ENCODE peak calls at places on chromosomes 11 and 22, in ten cellular contexts. One of them, this sample, is unnamed.

GRCh38 chr11:69876013-69876412 is 56.8 kb upstream of the FGF3 start:
- DNase-seq in CD8-positive, alpha-beta T cell: no peak
- DNase-seq in right cardiac atrium: no peak
- DNase-seq in PC-3: no peak
- DNase-seq in GM23248: no peak
- DNase-seq in trophoblast cell: no peak
- DNase-seq in spleen: peak; percentile 50
- DNase-seq in heart left ventricle: no peak
- DNase-seq in cardiac muscle cell: no peak
- DNase-seq in hepatocyte: no peak
- DNase-seq in this sample: no peak

GRCh38 chr22:20607157-20607907 is 99.9 kb downstream of the MED15 start:
- DNase-seq in hepatocyte: no peak
- DNase-seq in heart left ventricle: no peak
- DNase-seq in GM23248: no peak
- DNase-seq in spleen: peak; percentile 72
- DNase-seq in cardiac muscle cell: peak; percentile 14
- DNase-seq in trophoblast cell: no peak
- DNase-seq in PC-3: no peak
- DNase-seq in right cardiac atrium: no peak
- DNase-seq in CD8-positive, alpha-beta T cell: no peak
- DNase-seq in this sample: no peak

GRCh38 chr11:66607126-66607834 is 9.2 kb upstream of the RBM14 start:
- DNase-seq in hepatocyte: peak; percentile 58
- DNase-seq in trophoblast cell: no peak
- DNase-seq in right cardiac atrium: peak; percentile 91
- DNase-seq in CD8-positive, alpha-beta T cell: no peak
- DNase-seq in GM23248: peak; percentile 88
- DNase-seq in spleen: no peak
- DNase-seq in heart left ventricle: peak; percentile 70
- DNase-seq in cardiac muscle cell: no peak
- DNase-seq in PC-3: no peak
- DNase-seq in this sample: peak; percentile 27

GRCh38 chr11:33307984-33308383 is 50.8 kb downstream of the HIPK3 start:
- DNase-seq in heart left ventricle: no peak
- DNase-seq in hepatocyte: no peak
- DNase-seq in PC-3: no peak
- DNase-seq in GM23248: peak; percentile 23
- DNase-seq in spleen: no peak
- DNase-seq in cardiac muscle cell: no peak
- DNase-seq in right cardiac atrium: no peak
- DNase-seq in trophoblast cell: no peak
- DNase-seq in CD8-positive, alpha-beta T cell: no peak
- DNase-seq in this sample: no peak

GRCh38 chr11:106331163-106331562 is 253.7 kb downstream of the AASDHPPT start:
- DNase-seq in right cardiac atrium: no peak
- DNase-seq in PC-3: peak; percentile 90
- DNase-seq in spleen: no peak
- DNase-seq in GM23248: peak; percentile 33
- DNase-seq in hepatocyte: no peak
- DNase-seq in heart left ventricle: no peak
- DNase-seq in trophoblast cell: no peak
- DNase-seq in CD8-positive, alpha-beta T cell: no peak
- DNase-seq in cardiac muscle cell: no peak
- DNase-seq in this sample: no peak

GRCh38 chr11:86795962-86796361 is 4.4 kb upstream of the PRSS23 start:
- DNase-seq in cardiac muscle cell: no peak
- DNase-seq in PC-3: no peak
- DNase-seq in right cardiac atrium: no peak
- DNase-seq in hepatocyte: no peak
- DNase-seq in heart left ventricle: no peak
- DNase-seq in GM23248: no peak
- DNase-seq in CD8-positive, alpha-beta T cell: no peak
- DNase-seq in spleen: no peak
- DNase-seq in trophoblast cell: no peak
- DNase-seq in this sample: no peak

GRCh38 chr11:45252877-45253276 is 33.3 kb downstream of the SYT13 start:
- DNase-seq in GM23248: peak; percentile 5
- DNase-seq in right cardiac atrium: no peak
- DNase-seq in hepatocyte: no peak
- DNase-seq in PC-3: no peak
- DNase-seq in heart left ventricle: no peak
- DNase-seq in trophoblast cell: no peak
- DNase-seq in cardiac muscle cell: no peak
- DNase-seq in CD8-positive, alpha-beta T cell: no peak
- DNase-seq in spleen: no peak
- DNase-seq in this sample: no peak

GRCh38 chr22:48099671-48100070 is 1337.2 kb downstream of the TBC1D22A start:
- DNase-seq in PC-3: no peak
- DNase-seq in hepatocyte: no peak
- DNase-seq in CD8-positive, alpha-beta T cell: no peak
- DNase-seq in cardiac muscle cell: no peak
- DNase-seq in trophoblast cell: no peak
- DNase-seq in right cardiac atrium: no peak
- DNase-seq in GM23248: no peak
- DNase-seq in spleen: no peak
- DNase-seq in heart left ventricle: no peak
- DNase-seq in this sample: no peak

GRCh38 chr11:122234257-122234656 is 118.2 kb upstream of the BLID start:
- DNase-seq in cardiac muscle cell: no peak
- DNase-seq in heart left ventricle: no peak
- DNase-seq in GM23248: no peak
- DNase-seq in CD8-positive, alpha-beta T cell: no peak
- DNase-seq in right cardiac atrium: no peak
- DNase-seq in spleen: no peak
- DNase-seq in hepatocyte: no peak
- DNase-seq in trophoblast cell: no peak
- DNase-seq in PC-3: no peak
- DNase-seq in this sample: no peak

GRCh38 chr11:122229611-122230386 is 113.8 kb upstream of the BLID start:
- DNase-seq in PC-3: no peak
- DNase-seq in spleen: no peak
- DNase-seq in cardiac muscle cell: no peak
- DNase-seq in hepatocyte: peak; percentile 21
- DNase-seq in trophoblast cell: no peak
- DNase-seq in CD8-positive, alpha-beta T cell: no peak
- DNase-seq in heart left ventricle: peak; percentile 29
- DNase-seq in right cardiac atrium: peak; percentile 56
- DNase-seq in GM23248: no peak
- DNase-seq in this sample: no peak

GRCh38 chr11:122230387-122230760 is 114.4 kb upstream of the BLID start:
- DNase-seq in heart left ventricle: no peak
- DNase-seq in CD8-positive, alpha-beta T cell: no peak
- DNase-seq in PC-3: no peak
- DNase-seq in spleen: no peak
- DNase-seq in cardiac muscle cell: no peak
- DNase-seq in trophoblast cell: no peak
- DNase-seq in GM23248: peak; percentile 89
- DNase-seq in hepatocyte: no peak
- DNase-seq in right cardiac atrium: no peak
- DNase-seq in this sample: no peak

GRCh38 chr11:122235615-122236014 is 119.6 kb upstream of the BLID start:
- DNase-seq in CD8-positive, alpha-beta T cell: no peak
- DNase-seq in spleen: no peak
- DNase-seq in GM23248: peak; percentile 91
- DNase-seq in right cardiac atrium: no peak
- DNase-seq in PC-3: peak; percentile 74
- DNase-seq in heart left ventricle: peak; percentile 37
- DNase-seq in trophoblast cell: no peak
- DNase-seq in cardiac muscle cell: peak; percentile 12
- DNase-seq in hepatocyte: peak; percentile 62
- DNase-seq in this sample: no peak

DNA sequence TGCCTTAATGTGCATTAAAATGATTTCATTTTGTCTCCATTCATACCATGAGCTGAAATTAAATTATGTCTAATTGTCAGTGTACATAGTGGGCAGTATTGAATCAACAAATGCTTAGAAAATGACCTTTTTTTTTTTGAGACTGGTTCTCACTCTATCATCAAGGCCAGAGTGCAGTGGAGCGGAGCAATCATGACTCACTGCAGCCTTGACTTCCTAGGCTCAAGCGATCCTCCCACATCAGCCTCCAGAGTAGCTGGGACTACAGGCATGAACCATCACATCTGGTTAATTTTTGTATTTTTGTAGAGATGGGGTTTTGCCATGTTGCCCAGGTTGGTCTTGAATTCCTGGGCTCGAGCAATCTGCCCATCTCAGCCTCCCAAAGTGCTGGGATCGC is 117.0 kb upstream of the BLID start:
- DNase-seq in spleen: no peak
- DNase-seq in hepatocyte: no peak
- DNase-seq in heart left ventricle: no peak
- DNase-seq in PC-3: peak; percentile 29
- DNase-seq in cardiac muscle cell: no peak
- DNase-seq in trophoblast cell: no peak
- DNase-seq in right cardiac atrium: no peak
- DNase-seq in GM23248: no peak
- DNase-seq in CD8-positive, alpha-beta T cell: no peak
- DNase-seq in this sample: no peak
- H3K27ac ChIP-seq in spleen: no peak overlapping the region
- H3K27ac ChIP-seq in hepatocyte: no peak overlapping the region
- H3K27ac ChIP-seq in heart left ventricle: no peak overlapping the region
- H3K27ac ChIP-seq in PC-3: no peak overlapping the region
- H3K27ac ChIP-seq in cardiac muscle cell: no peak overlapping the region
- H3K27ac ChIP-seq in trophoblast cell: no peak overlapping the region
- H3K27ac ChIP-seq in right cardiac atrium: no peak overlapping the region
- H3K27ac ChIP-seq in GM23248: no peak overlapping the region
- H3K27ac ChIP-seq in CD8-positive, alpha-beta T cell: no peak overlapping the region
- H3K27ac ChIP-seq in this sample: no peak overlapping the region

DNA sequence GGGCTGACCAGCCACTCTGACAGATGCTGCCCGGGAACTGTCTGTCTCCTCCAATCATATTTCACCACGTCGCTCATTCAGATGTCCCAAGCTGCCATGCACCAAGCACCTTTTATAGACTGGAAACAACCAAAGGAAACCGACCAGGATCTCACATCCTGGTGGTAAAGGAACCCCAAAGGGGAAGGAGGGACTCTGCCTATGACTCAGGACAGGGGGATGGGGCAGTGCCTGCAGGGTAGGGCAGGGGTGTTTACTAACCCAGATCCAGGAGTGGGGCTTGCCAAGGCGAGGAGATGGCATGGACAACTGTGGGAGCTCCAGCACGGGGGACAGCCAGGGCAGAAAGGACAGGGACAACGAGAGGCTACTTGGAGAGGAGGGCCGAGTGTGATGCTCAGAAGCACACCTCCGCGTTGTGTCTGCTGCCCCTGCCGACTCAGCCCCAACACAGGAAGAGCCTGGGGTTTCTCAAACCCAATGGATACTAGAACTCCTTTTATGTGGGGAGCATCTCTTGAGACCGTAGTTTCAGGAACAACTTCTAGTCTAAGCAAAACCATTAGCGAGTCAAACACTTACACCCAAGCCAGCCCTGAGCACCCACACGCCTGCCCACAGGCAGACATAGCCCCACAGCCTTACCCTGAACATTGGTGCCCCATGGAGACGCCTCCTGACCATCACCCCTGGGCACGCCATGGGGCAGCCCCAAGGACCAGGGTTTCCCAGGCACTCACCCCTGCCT is 4.0 kb downstream of the PRODH start:
- DNase-seq in spleen: no peak
- DNase-seq in GM23248: no peak
- DNase-seq in right cardiac atrium: no peak
- DNase-seq in heart left ventricle: no peak
- DNase-seq in cardiac muscle cell: no peak
- DNase-seq in PC-3: no peak
- DNase-seq in trophoblast cell: no peak
- DNase-seq in CD8-positive, alpha-beta T cell: no peak
- DNase-seq in hepatocyte: no peak
- DNase-seq in this sample: no peak
- H3K27ac ChIP-seq in spleen: no peak overlapping the region
- H3K27ac ChIP-seq in GM23248: no peak overlapping the region
- H3K27ac ChIP-seq in right cardiac atrium: no peak overlapping the region
- H3K27ac ChIP-seq in heart left ventricle: no peak overlapping the region
- H3K27ac ChIP-seq in cardiac muscle cell: no peak overlapping the region
- H3K27ac ChIP-seq in PC-3: no peak overlapping the region
- H3K27ac ChIP-seq in trophoblast cell: no peak overlapping the region
- H3K27ac ChIP-seq in CD8-positive, alpha-beta T cell: no peak overlapping the region
- H3K27ac ChIP-seq in hepatocyte: no peak overlapping the region
- H3K27ac ChIP-seq in this sample: no peak overlapping the region

GRCh38 chr11:18472587-18472986 is 16.9 kb downstream of the LDHAL6A start:
- DNase-seq in hepatocyte: no peak
- DNase-seq in cardiac muscle cell: no peak
- DNase-seq in CD8-positive, alpha-beta T cell: no peak
- DNase-seq in trophoblast cell: no peak
- DNase-seq in right cardiac atrium: no peak
- DNase-seq in heart left ventricle: no peak
- DNase-seq in spleen: no peak
- DNase-seq in PC-3: no peak
- DNase-seq in GM23248: no peak
- DNase-seq in this sample: no peak
- H3K27ac ChIP-seq in hepatocyte: no peak overlapping the region
- H3K27ac ChIP-seq in cardiac muscle cell: no peak overlapping the region
- H3K27ac ChIP-seq in CD8-positive, alpha-beta T cell: no peak overlapping the region
- H3K27ac ChIP-seq in trophoblast cell: no peak overlapping the region
- H3K27ac ChIP-seq in right cardiac atrium: no peak overlapping the region
- H3K27ac ChIP-seq in heart left ventricle: no peak overlapping the region
- H3K27ac ChIP-seq in spleen: no peak overlapping the region
- H3K27ac ChIP-seq in PC-3: no peak overlapping the region
- H3K27ac ChIP-seq in GM23248: no peak overlapping the region
- H3K27ac ChIP-seq in this sample: no peak overlapping the region

DNA sequence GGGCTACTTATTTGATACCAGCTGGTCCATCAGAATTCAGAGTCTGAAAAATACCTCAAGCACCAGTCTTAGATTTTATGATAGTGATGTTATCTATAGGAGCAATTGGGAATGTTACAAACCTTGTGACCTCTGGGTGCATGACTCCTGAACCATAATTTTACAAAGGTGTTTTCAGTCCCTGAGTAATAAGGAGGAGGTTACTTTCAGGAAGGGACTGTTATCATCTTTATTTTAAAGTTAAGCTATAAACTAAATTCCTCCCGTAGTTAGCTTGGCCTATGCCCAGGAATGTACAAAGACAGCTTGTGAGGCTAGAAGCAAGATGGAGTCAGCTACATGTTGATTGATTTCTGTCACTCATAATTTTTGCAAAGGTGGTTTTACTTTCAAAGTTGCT is 101.9 kb downstream of the UVRAG start:
- DNase-seq in CD8-positive, alpha-beta T cell: no peak
- DNase-seq in heart left ventricle: no peak
- DNase-seq in cardiac muscle cell: no peak
- DNase-seq in spleen: no peak
- DNase-seq in GM23248: no peak
- DNase-seq in trophoblast cell: no peak
- DNase-seq in hepatocyte: no peak
- DNase-seq in PC-3: no peak
- DNase-seq in right cardiac atrium: no peak
- DNase-seq in this sample: no peak
- H3K27ac ChIP-seq in CD8-positive, alpha-beta T cell: no peak overlapping the region
- H3K27ac ChIP-seq in heart left ventricle: no peak overlapping the region
- H3K27ac ChIP-seq in cardiac muscle cell: no peak overlapping the region
- H3K27ac ChIP-seq in spleen: no peak overlapping the region
- H3K27ac ChIP-seq in GM23248: no peak overlapping the region
- H3K27ac ChIP-seq in trophoblast cell: no peak overlapping the region
- H3K27ac ChIP-seq in hepatocyte: no peak overlapping the region
- H3K27ac ChIP-seq in PC-3: no peak overlapping the region
- H3K27ac ChIP-seq in right cardiac atrium: no peak overlapping the region
- H3K27ac ChIP-seq in this sample: no peak overlapping the region

DNA sequence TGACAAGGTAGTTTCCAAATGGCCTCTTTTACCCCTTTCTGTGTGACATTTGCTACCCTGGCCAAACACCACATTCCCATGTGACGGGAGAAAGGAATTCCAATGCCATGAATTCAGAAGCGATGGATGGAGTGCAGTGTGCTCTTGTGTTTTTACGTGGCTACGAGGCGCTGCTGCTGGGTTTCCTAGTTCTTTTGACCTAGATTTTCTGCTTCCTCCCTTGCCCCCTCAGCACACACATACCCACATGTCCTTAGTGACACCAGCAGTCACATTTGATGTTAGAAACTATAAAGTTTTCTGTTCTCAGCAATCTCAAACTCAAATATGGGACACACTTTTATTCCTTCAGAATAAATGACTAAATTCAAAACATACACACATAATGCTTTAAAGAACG is 7.8 kb upstream of the TMA7B start:
- DNase-seq in hepatocyte: no peak
- DNase-seq in CD8-positive, alpha-beta T cell: peak; percentile 37
- DNase-seq in heart left ventricle: no peak
- DNase-seq in GM23248: no peak
- DNase-seq in PC-3: no peak
- DNase-seq in right cardiac atrium: no peak
- DNase-seq in spleen: no peak
- DNase-seq in trophoblast cell: no peak
- DNase-seq in cardiac muscle cell: no peak
- DNase-seq in this sample: no peak
- H3K27ac ChIP-seq in hepatocyte: no peak overlapping the region
- H3K27ac ChIP-seq in CD8-positive, alpha-beta T cell: peak overlapping the region; percentile 36
- H3K27ac ChIP-seq in heart left ventricle: no peak overlapping the region
- H3K27ac ChIP-seq in GM23248: no peak overlapping the region
- H3K27ac ChIP-seq in PC-3: no peak overlapping the region
- H3K27ac ChIP-seq in right cardiac atrium: no peak overlapping the region
- H3K27ac ChIP-seq in spleen: no peak overlapping the region
- H3K27ac ChIP-seq in trophoblast cell: no peak overlapping the region
- H3K27ac ChIP-seq in cardiac muscle cell: no peak overlapping the region
- H3K27ac ChIP-seq in this sample: no peak overlapping the region

This sample was measured in RWPE1.